ENCODE peak calls at places on chromosome 15, in eight cellular contexts. R is NCI-H1105; A is mammary epithelial cell; N is GM13977; M is activated naive CD8-positive, alpha-beta T cell treated with anti-CD3 and anti-CD28 coated beads, Interleukin-2, amount 50 U/mL, for 24 hours; S is activated T-helper 1 cell treated with Interleukin-2 at 50 U/mL for 16 hours; O is immature natural killer cell; Q is midbrain. H is an unnamed sample.

GRCh38 chr15:83435202-83435601 is 11.9 kb upstream of the SH3GL3 start:
- DNase-seq in R (no peak), M (no peak), Q (no peak), S (no peak), O (no peak), N (no peak), A (no peak), H (no peak)

GRCh38 chr15:33132722-33133345 is 61.7 kb downstream of the FMN1 start:
- DNase-seq in Q (peak; percentile 14), R (no peak), N (peak; percentile 16), O (no peak), S (no peak), A (peak; percentile 92), M (no peak), H (peak; percentile 76)

GRCh38 chr15:42623951-42624350 is 48.5 kb downstream of the STARD9 start:
- DNase-seq in A (no peak), Q (no peak), N (no peak), S (no peak), O (no peak), M (no peak), R (no peak), H (no peak)

GRCh38 chr15:52018693-52019393 is at the start of gene MAPK6:
- DNase-seq in Q (peak; percentile 94), O (peak; percentile 93), M (peak; percentile 95), R (peak; percentile 49), A (peak; percentile 91), N (peak; percentile 98), S (peak; percentile 89), H (peak; percentile 65)

GRCh38 chr15:89457086-89457485 is 39.3 kb downstream of the RHCG start:
- DNase-seq in Q (no peak), S (no peak), A (peak; percentile 46), N (no peak), M (no peak), R (no peak), O (no peak), H (no peak)

GRCh38 chr15:64519897-64520296 is 59.5 kb downstream of the ZNF609 start:
- DNase-seq in S (no peak), M (no peak), A (no peak), O (no peak), N (no peak), R (no peak), Q (no peak), H (no peak)

GRCh38 chr15:77748078-77749064 is 115.7 kb upstream of the LINGO1 start:
- DNase-seq in N (no peak), S (no peak), R (no peak), Q (no peak), O (no peak), A (no peak), M (peak; percentile 7), H (no peak)

GRCh38 chr15:73051811-73052678 is at the start of gene NEO1:
- DNase-seq in S (peak; percentile 81), R (peak; percentile 91), O (peak; percentile 76), M (peak; percentile 72), Q (peak; percentile 93), N (peak; percentile 75), A (peak; percentile 78), H (no peak)

GRCh38 chr15:29920515-29920914 is 98.2 kb upstream of the TJP1 start:
- DNase-seq in O (no peak), M (no peak), Q (no peak), A (peak; percentile 86), S (no peak), N (no peak), R (no peak), H (no peak)

GRCh38 chr15:58558777-58559176 is 127.0 kb downstream of the LIPC start:
- DNase-seq in R (no peak), Q (no peak), A (no peak), M (no peak), S (no peak), O (no peak), N (no peak), H (no peak)

GRCh38 chr15:64536244-64536836 is 76.0 kb downstream of the ZNF609 start:
- DNase-seq in R (no peak), M (no peak), Q (no peak), S (no peak), A (peak; percentile 93), O (no peak), N (no peak), H (peak; percentile 60)

GRCh38 chr15:53197426-53197839 is 407.3 kb upstream of the ONECUT1 start:
- DNase-seq in O (no peak), N (peak; percentile 46), R (peak; percentile 50), M (peak; percentile 48), A (peak; percentile 46), Q (peak; percentile 66), S (no peak), H (peak; percentile 12)

GRCh38 chr15:40902605-40903561 is 8.6 kb downstream of the VPS18 start:
- DNase-seq in S (no peak), N (no peak), A (peak; percentile 33), O (no peak), M (no peak), Q (peak; percentile 18), R (no peak), H (no peak)

H was measured in epithelial cell of prostate.